ENCODE peak calls at places on chromosomes 5 and 9, in five cellular contexts. K, S, O, Q and J are unnamed samples.
A peak's percentile ranks its signal among the peaks of the same experiment; 100 is the strongest.

GRCh38 chr9:96854877-96855273 is 561 bp upstream of the ZNF782 start:
- DNase-seq in Q (no peak), O (no peak), K (no peak), S (no peak), J (no peak)

GRCh38 chr9:115864581-115864980 is 289.0 kb upstream of the PAPPA start:
- DNase-seq in S (no peak), O (no peak), K (no peak), Q (no peak), J (no peak)

GRCh38 chr5:180343846-180344327 is 9.2 kb downstream of the GFPT2 start:
- DNase-seq in S (peak; percentile 65), O (no peak), K (peak; percentile 41), Q (peak; percentile 55), J (no peak)

GRCh38 chr9:70120834-70121510 is 77.3 kb downstream of the MAMDC2 start:
- DNase-seq in K (peak; percentile 52), S (peak; percentile 69), O (peak; percentile 93), Q (peak; percentile 65), J (no peak)

GRCh38 chr9:18728642-18729041 is 254.7 kb downstream of the ADAMTSL1 start:
- DNase-seq in K (no peak), O (no peak), Q (no peak), S (no peak), J (no peak)

GRCh38 chr5:74772359-74772758 is 5.3 kb downstream of the NSA2 start:
- DNase-seq in Q (no peak), S (no peak), K (no peak), O (peak; percentile 67), J (no peak)

GRCh38 chr9:91279296-91280204 is 82.2 kb downstream of the AUH start:
- DNase-seq in K (no peak), O (no peak), S (no peak), Q (no peak), J (no peak)

GRCh38 chr9:95940265-95940664 is 64.8 kb downstream of the ERCC6L2 start:
- DNase-seq in O (no peak), K (no peak), Q (no peak), S (no peak), J (no peak)

GRCh38 chr5:42858031-42858643 is 46.4 kb upstream of the SELENOP start:
- DNase-seq in S (no peak), K (no peak), Q (peak; percentile 26), O (peak; percentile 46), J (no peak)

GRCh38 chr9:104987743-104988142 is 59.8 kb upstream of the ABCA1 start:
- DNase-seq in O (no peak), Q (no peak), S (no peak), K (no peak), J (no peak)

GRCh38 chr5:56011835-56012234 is 17.1 kb upstream of the IL6ST start:
- DNase-seq in O (peak; percentile 83), Q (peak; percentile 57), K (peak; percentile 55), S (no peak), J (no peak)

GRCh38 chr5:57779383-57780223 is 297.0 kb upstream of the ACTBL2 start:
- DNase-seq in O (peak; percentile 80), S (peak; percentile 31), Q (peak; percentile 66), K (peak; percentile 73), J (peak; percentile 18)

GRCh38 chr9:115114084-115114483 is 3.9 kb downstream of the TNC start:
- DNase-seq in K (no peak), Q (no peak), S (no peak), O (no peak), J (no peak)

GRCh38 chr5:98468188-98468869 is 305.1 kb upstream of the RGMB start:
- DNase-seq in O (peak; percentile 87), Q (peak; percentile 59), S (no peak), K (peak; percentile 29), J (no peak)

GRCh38 chr5:14142856-14143508 is at the start of gene TRIO:
- DNase-seq in Q (peak; percentile 97), S (peak; percentile 94), O (peak; percentile 88), K (peak; percentile 90), J (peak; percentile 73)

GRCh38 chr9:97525451-97525850 is 24.0 kb downstream of the TMOD1 start:
- DNase-seq in O (peak; percentile 84), K (no peak), S (no peak), Q (peak; percentile 80), J (no peak)

GRCh38 chr5:134003957-134004625 is 684 bp downstream of the VDAC1 start:
- DNase-seq in S (peak; percentile 64), K (peak; percentile 49), Q (peak; percentile 54), O (peak; percentile 35), J (peak; percentile 46)

GRCh38 chr5:96751203-96752169 is 56.3 kb downstream of the ERAP1 start:
- DNase-seq in K (no peak), S (no peak), O (no peak), Q (no peak), J (no peak)

GRCh38 chr9:109036744-109037680 is 23.7 kb upstream of the CTNNAL1 start:
- DNase-seq in K (no peak), S (no peak), Q (no peak), O (no peak), J (no peak)

GRCh38 chr5:77255617-77256016 is 45.1 kb downstream of the PDE8B start:
- DNase-seq in O (no peak), S (no peak), K (no peak), Q (no peak), J (no peak)

GRCh38 chr5:67462150-67462549 is 265.6 kb upstream of the CD180 start:
- DNase-seq in K (no peak), S (no peak), O (no peak), Q (no peak), J (no peak)

GRCh38 chr9:128912270-128912853 is 8.4 kb upstream of the PHYHD1 start:
- DNase-seq in K (peak; percentile 93), Q (peak; percentile 98), S (no peak), O (peak; percentile 97), J (no peak)

GRCh38 chr5:86807046-86807712 is 189.4 kb downstream of the COX7C start:
- DNase-seq in Q (no peak), O (no peak), K (no peak), S (no peak), J (no peak)
- TF ChIP-seq CTCF in Q (peak; percentile 21), O (no peak), K (no peak), S (no peak), J (no peak)

DNA sequence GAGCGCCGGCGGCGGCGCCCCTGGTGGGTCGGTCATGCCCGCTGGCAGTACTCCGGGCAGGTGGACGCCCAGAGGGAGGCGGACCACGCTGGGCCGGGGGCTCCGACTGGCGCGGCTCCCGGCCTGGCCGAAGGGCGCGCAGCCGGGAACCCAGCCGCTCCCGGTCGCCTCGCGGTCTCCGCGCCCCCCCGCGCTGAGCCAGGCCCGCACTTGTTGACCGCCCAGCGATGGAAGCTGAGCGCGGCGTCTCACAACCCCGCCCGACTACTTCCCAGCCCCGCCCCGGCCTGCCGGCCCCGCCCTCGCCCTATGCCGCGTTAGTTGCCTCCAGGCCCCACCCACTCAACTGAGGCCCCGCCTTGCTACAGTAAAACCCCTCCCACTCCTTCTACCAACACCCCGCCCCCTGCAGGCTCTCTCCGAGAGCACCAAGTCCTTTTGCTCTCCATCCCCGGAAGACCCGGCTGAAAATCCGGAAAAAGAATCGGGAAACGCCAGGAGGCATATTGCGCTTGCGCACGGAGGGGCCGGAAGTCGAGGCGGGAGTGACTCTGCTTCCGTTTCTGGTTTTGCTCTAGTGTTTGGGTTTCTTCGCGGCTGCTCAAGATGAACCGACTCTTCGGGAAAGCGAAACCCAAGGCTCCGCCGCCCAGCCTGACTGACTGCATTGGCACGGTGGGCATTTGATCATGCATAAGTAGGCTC is at the start of the genes BAG1 and CHMP5:
- DNase-seq in S (peak; percentile 100), Q (peak; percentile 100), O (peak; percentile 100), K (peak; percentile 99), J (peak; percentile 99)
- TF ChIP-seq CTCF in S (peak; percentile 42), Q (no peak), O (peak; percentile 48), K (no peak), J (peak; percentile 37)

GRCh38 chr5:150253416-150254208 is 36.0 kb downstream of the CAMK2A start:
- DNase-seq in O (no peak), S (no peak), Q (no peak), K (no peak), J (peak; percentile 19)
- TF ChIP-seq CTCF in O (no peak), S (no peak), Q (no peak), K (no peak), J (no peak)

GRCh38 chr5:53263151-53263550 is 153.6 kb upstream of the MOCS2 start:
- DNase-seq in S (no peak), Q (no peak), K (no peak), O (no peak), J (no peak)

GRCh38 chr5:53261245-53261644 is 151.7 kb upstream of the MOCS2 start:
- DNase-seq in K (no peak), Q (no peak), O (no peak), S (no peak), J (no peak)

GRCh38 chr5:53265043-53265442 is 155.5 kb upstream of the MOCS2 start:
- DNase-seq in Q (no peak), O (peak; percentile 52), K (no peak), S (no peak), J (no peak)

GRCh38 chr5:53260446-53260845 is 150.9 kb upstream of the MOCS2 start:
- DNase-seq in Q (no peak), O (no peak), K (no peak), S (no peak), J (no peak)

GRCh38 chr5:53262348-53262970 is 152.9 kb upstream of the MOCS2 start:
- DNase-seq in O (peak; percentile 77), Q (peak; percentile 20), S (peak; percentile 45), K (peak; percentile 48), J (peak; percentile 7)
- TF ChIP-seq CTCF in O (peak; percentile 73), Q (no peak), S (no peak), K (peak; percentile 55), J (peak; percentile 55)

DNA sequence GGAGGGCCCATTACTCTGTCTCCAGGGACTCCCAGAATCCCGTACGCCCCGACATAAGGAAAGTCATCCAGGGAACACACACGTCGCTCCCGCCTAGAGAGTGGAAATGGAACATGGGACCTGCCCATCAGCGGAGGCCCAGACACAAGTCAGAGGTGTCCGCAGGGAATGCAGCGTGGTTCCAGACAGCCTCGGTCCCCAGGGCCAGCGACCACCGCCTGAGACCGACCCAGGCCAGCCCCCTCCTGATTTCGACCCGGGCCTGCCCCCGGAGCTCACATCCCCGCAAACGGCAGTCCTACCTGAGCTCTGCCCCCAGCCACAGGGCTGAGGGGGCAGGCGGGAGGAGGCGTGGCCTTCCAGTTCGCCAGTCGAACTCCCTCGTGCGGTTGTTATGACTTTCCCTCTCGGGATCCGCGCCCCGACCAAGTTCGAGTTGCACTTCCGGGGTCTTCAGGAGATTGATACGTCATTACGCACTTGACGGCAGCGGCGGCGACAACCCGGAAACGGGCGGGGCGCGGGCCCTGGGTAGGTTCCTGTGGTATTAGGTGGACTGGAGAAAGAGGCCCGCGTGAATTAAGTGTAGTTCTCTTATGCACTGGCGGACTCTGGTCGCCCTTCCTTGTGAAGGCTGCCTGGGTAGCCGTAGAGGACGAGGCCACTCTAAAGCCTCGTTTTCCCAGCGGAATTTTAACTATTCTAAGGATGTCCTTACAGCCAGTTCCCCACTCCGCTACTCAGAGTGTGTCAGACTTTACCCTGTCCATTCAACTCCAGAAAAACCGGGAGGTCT is 370.0 kb upstream of the POU5F2 start:
- DNase-seq in S (peak; percentile 95), K (peak; percentile 98), O (peak; percentile 96), Q (peak; percentile 99), J (peak; percentile 94)
- TF ChIP-seq CTCF in S (no peak), K (no peak), O (no peak), Q (peak; percentile 18), J (peak; percentile 42)